ENCODE peak calls at places on chromosomes 13 and 19, in four cellular contexts. N, I, K and S are unnamed samples.

GRCh38 chr13:21060063-21060826 is 1.1 kb downstream of the LATS2 start:
- DNase-seq in K (no peak), I (no peak), N (no peak), S (no peak)

GRCh38 chr19:30227661-30228112 is 144.5 kb upstream of the ZNF536 start:
- DNase-seq in I (no peak), K (peak), N (peak), S (peak)

GRCh38 chr13:109760951-109761350 is 25.4 kb downstream of the IRS2 start:
- DNase-seq in N (no peak), I (no peak), K (no peak), S (no peak)

GRCh38 chr19:16795731-16796130 is 33.5 kb upstream of the SIN3B start:
- DNase-seq in N (no peak), K (no peak), I (no peak), S (no peak)

GRCh38 chr13:48412100-48412556 is 785 bp downstream of the LPAR6 start:
- DNase-seq in I (no peak), N (no peak), K (no peak), S (no peak)

GRCh38 chr13:73367886-73368285 is 309.1 kb downstream of the KLF5 start:
- DNase-seq in N (no peak), I (no peak), K (no peak), S (no peak)

GRCh38 chr13:30033681-30034447 is 183.4 kb upstream of the UBL3 start:
- DNase-seq in I (no peak), N (no peak), K (no peak), S (no peak)

GRCh38 chr13:30572859-30573275 is 44.9 kb upstream of the USPL1 start:
- DNase-seq in I (no peak), N (peak), K (no peak), S (peak)

GRCh38 chr19:19006213-19006612 is 27.1 kb downstream of the SUGP2 start:
- DNase-seq in N (no peak), I (no peak), K (no peak), S (no peak)

GRCh38 chr13:42996584-42996983 is 4.5 kb upstream of the EPSTI1 start:
- DNase-seq in K (no peak), N (peak), I (no peak), S (peak)

GRCh38 chr19:11373166-11373884 is 1.1 kb upstream of the SWSAP1 start:
- DNase-seq in K (no peak), N (no peak), I (no peak), S (no peak)

GRCh38 chr19:49057636-49058234 is at the start of gene CGB7:
- DNase-seq in I (no peak), N (peak), K (peak), S (peak)

GRCh38 chr19:16285769-16286564 is 38.7 kb upstream of the KLF2 start:
- DNase-seq in N (no peak), K (peak), I (no peak), S (no peak)

GRCh38 chr13:102642475-102642874 is 45.7 kb downstream of the TPP2 start:
- DNase-seq in N (no peak), K (no peak), I (no peak), S (no peak)

GRCh38 chr13:110319397-110319773 is 12.3 kb downstream of the COL4A2 start:
- DNase-seq in N (no peak), I (no peak), K (no peak), S (no peak)

GRCh38 chr13:98173431-98173921 is 3.6 kb downstream of the RNF113B start:
- DNase-seq in K (no peak), N (no peak), I (no peak), S (peak)

GRCh38 chr13:104011505-104012270 is 945.5 kb upstream of the SLC10A2 start:
- DNase-seq in N (no peak), I (no peak), K (no peak), S (no peak)
- TF ChIP-seq PHF8 in N (no peak), I (no peak), K (no peak), S (no peak)

GRCh38 chr19:1907563-1908363 is 2.6 kb downstream of the ADAT3 start:
- DNase-seq in I (no peak), K (peak), N (no peak), S (peak)
- TF ChIP-seq PHF8 in I (no peak), K (no peak), N (no peak), S (no peak)

GRCh38 chr19:42269518-42270345 is 680 bp downstream of the CIC start:
- DNase-seq in N (no peak), K (no peak), I (no peak), S (no peak)

GRCh38 chr19:42270346-42271044 is 1.4 kb downstream of the CIC start:
- DNase-seq in K (peak), N (no peak), I (no peak), S (no peak)

GRCh38 chr19:42268704-42269517 is at the start of gene CIC:
- DNase-seq in I (peak), N (peak), K (peak), S (peak)

GRCh38 chr19:42268142-42268703 is 829 bp upstream of the CIC start:
- DNase-seq in I (peak), N (peak), K (peak), S (peak)

GRCh38 chr19:42267644-42268141 is 1.4 kb upstream of the CIC start:
- DNase-seq in K (no peak), N (no peak), I (no peak), S (no peak)
- TF ChIP-seq PHF8 in K (peak), N (no peak), I (no peak), S (no peak)

DNA sequence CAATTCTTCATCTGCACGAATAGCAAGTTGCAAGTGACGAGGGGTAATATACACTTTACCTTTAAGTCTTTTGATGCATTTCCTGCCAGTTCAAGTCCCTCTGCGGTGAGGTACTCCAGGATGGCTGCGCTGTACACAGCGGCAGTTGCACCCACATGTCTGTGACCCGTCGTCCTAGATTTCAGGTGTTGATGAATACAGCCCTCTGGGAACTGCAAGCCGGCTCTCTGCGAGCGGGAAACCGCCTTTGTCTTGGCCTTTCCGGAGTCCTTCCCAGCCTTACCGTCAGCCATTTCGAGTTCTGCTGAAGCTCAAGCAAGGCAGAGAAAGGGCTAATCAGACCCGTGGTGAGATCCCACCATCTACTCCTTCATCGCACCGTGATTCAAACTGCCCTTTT is 14.8 kb downstream of the UBAC2 start:
- DNase-seq in I (no peak), K (no peak), N (no peak), S (no peak)
- TF ChIP-seq PHF8 in I (no peak), K (no peak), N (no peak), S (no peak)